ENCODE peak calls at places on chromosome 14, in five cellular contexts. One of them, this sample, is unnamed.

GRCh38 chr14:51395361-51395849 is 155.4 kb downstream of the TMX1 start:
- DNase-seq in heart left ventricle: peak
- DNase-seq in spleen: no peak
- DNase-seq in A549: no peak
- DNase-seq in lower lobe of right lung: peak
- DNase-seq in this sample: no peak

GRCh38 chr14:39740454-39740853 is 308.2 kb upstream of the FBXO33 start:
- DNase-seq in spleen: no peak
- DNase-seq in A549: no peak
- DNase-seq in heart left ventricle: no peak
- DNase-seq in lower lobe of right lung: no peak
- DNase-seq in this sample: no peak

GRCh38 chr14:98984719-98985041 is 287.3 kb downstream of the BCL11B start:
- DNase-seq in spleen: no peak
- DNase-seq in lower lobe of right lung: no peak
- DNase-seq in A549: no peak
- DNase-seq in heart left ventricle: no peak
- DNase-seq in this sample: no peak

GRCh38 chr14:105064721-105065143 is 498 bp downstream of the GPR132 start:
- DNase-seq in spleen: peak
- DNase-seq in heart left ventricle: no peak
- DNase-seq in A549: no peak
- DNase-seq in lower lobe of right lung: no peak
- DNase-seq in this sample: peak

GRCh38 chr14:81331229-81332026 is 68.7 kb downstream of the STON2 start:
- DNase-seq in heart left ventricle: no peak
- DNase-seq in lower lobe of right lung: no peak
- DNase-seq in A549: no peak
- DNase-seq in spleen: no peak
- DNase-seq in this sample: no peak

GRCh38 chr14:75467763-75468162 is 39.9 kb downstream of the JDP2 start:
- DNase-seq in heart left ventricle: no peak
- DNase-seq in spleen: no peak
- DNase-seq in A549: no peak
- DNase-seq in lower lobe of right lung: no peak
- DNase-seq in this sample: peak

GRCh38 chr14:41663478-41663845 is 56.8 kb downstream of the LRFN5 start:
- DNase-seq in spleen: no peak
- DNase-seq in lower lobe of right lung: no peak
- DNase-seq in A549: no peak
- DNase-seq in heart left ventricle: no peak
- DNase-seq in this sample: no peak

GRCh38 chr14:75989134-75989533 is 3.6 kb downstream of the IFT43 start:
- DNase-seq in heart left ventricle: peak
- DNase-seq in lower lobe of right lung: no peak
- DNase-seq in A549: no peak
- DNase-seq in spleen: no peak
- DNase-seq in this sample: no peak

GRCh38 chr14:103832046-103832445 is 15.3 kb downstream of the PPP1R13B start:
- DNase-seq in lower lobe of right lung: no peak
- DNase-seq in spleen: no peak
- DNase-seq in heart left ventricle: no peak
- DNase-seq in A549: no peak
- DNase-seq in this sample: no peak

GRCh38 chr14:74326369-74327152 is 21.7 kb upstream of the VRTN start:
- DNase-seq in heart left ventricle: no peak
- DNase-seq in spleen: no peak
- DNase-seq in A549: no peak
- DNase-seq in lower lobe of right lung: no peak
- DNase-seq in this sample: peak

GRCh38 chr14:30657050-30657449 is 34.9 kb downstream of the SCFD1 start:
- DNase-seq in spleen: no peak
- DNase-seq in A549: no peak
- DNase-seq in heart left ventricle: no peak
- DNase-seq in lower lobe of right lung: no peak
- DNase-seq in this sample: no peak

GRCh38 chr14:52349731-52350130 is 35.6 kb downstream of the PTGER2 start:
- DNase-seq in lower lobe of right lung: no peak
- DNase-seq in A549: no peak
- DNase-seq in spleen: no peak
- DNase-seq in heart left ventricle: no peak
- DNase-seq in this sample: no peak

GRCh38 chr14:87142568-87143211 is 850.3 kb downstream of the GALC start:
- DNase-seq in A549: no peak
- DNase-seq in spleen: no peak
- DNase-seq in heart left ventricle: no peak
- DNase-seq in lower lobe of right lung: no peak
- DNase-seq in this sample: no peak

GRCh38 chr14:68439741-68440140 is 353.1 kb downstream of the ZFP36L1 start:
- DNase-seq in A549: no peak
- DNase-seq in spleen: no peak
- DNase-seq in heart left ventricle: no peak
- DNase-seq in lower lobe of right lung: no peak
- DNase-seq in this sample: no peak

DNA sequence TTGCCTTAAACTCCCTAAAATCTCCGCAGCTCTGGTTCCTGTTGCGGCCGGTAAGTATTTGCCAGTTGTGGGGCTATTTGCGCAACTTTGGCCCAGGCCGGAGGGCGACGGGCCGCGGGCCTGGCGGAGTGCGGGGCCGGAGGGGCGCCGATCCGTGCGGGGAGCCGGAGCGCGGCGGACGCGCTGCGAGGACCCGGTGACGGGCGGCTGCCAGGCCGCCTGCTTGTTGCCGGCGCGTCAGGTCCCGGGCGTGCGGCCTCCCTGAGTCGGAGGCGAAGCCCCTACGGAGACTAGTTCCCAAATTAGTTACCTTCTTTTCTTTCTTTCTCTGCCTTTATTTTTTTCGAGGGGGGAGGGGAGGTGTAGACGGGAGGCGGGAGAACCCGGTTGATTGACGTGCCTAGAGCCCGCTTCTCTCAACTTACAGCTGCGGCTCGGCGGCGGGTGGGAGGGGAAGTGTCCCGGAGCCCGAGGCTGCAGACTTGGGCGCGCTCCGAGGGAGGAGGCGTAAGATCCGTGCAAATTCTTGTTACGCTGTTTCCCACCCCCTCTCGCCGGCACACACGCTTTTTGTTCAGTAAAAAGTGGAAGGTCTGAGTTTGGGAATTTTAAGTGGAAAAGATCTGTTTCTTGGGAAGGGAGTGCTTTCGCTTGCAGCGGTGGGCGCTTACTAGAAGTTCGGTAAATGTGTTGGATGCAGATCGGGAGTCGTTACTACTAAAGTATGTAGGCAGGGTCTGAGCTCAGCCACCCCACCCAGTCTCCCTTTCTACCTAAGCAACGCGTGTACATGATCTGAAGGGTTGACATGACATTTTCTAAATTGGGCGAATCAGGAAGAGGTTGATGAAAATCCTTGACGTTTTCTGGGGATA is 564 bp downstream of the ZBTB1 start:
- DNase-seq in spleen: peak
- DNase-seq in A549: peak
- DNase-seq in lower lobe of right lung: peak
- DNase-seq in heart left ventricle: peak
- DNase-seq in this sample: peak
- TF ChIP-seq CTCF in spleen: no peak
- TF ChIP-seq CTCF in A549: no peak
- TF ChIP-seq CTCF in lower lobe of right lung: no peak
- TF ChIP-seq CTCF in heart left ventricle: no peak
- TF ChIP-seq CTCF in this sample: no peak

DNA sequence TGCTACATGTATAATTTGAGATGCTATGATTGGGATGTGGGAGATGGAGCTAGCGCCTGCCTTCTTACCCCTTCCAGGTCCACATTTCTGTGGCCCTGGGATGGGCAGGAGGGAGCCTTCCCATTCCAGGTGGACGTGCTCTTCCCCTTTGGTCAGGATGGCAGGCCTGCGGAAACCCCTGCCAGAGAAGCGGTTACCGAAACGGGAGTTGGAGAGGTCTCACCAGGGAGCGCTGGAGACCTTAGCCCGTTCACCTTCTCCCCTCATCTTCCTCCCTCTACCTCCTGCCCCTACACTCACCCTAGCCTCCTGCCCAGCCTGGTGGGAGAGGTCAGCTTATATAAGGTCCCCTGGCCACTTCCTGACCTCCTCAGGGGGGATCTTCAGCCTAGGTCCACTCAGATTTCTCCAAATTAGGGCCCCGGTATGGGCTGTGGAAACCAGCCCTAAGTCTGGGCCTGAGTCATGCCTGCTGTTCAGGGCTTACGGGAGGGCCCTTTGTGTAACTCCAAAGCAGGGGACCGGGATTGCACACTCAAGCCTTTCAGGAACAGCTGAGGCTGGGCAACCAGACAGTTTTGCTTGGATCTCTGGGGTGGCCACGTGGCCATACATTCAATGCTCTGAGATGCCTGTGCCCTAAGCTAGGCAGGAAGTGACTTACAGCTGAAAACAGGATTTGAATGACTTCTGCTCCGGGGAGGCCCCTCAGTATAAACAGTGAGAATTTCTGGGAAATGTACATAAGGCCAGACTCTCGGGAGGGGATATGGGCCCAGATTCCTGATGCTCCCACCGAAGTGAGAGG is 10.2 kb upstream of the MEG3 start:
- DNase-seq in A549: no peak
- DNase-seq in heart left ventricle: no peak
- DNase-seq in lower lobe of right lung: no peak
- DNase-seq in spleen: peak
- DNase-seq in this sample: no peak
- TF ChIP-seq CTCF in A549: no peak
- TF ChIP-seq CTCF in heart left ventricle: no peak
- TF ChIP-seq CTCF in lower lobe of right lung: no peak
- TF ChIP-seq CTCF in spleen: no peak
- TF ChIP-seq CTCF in this sample: no peak

DNA sequence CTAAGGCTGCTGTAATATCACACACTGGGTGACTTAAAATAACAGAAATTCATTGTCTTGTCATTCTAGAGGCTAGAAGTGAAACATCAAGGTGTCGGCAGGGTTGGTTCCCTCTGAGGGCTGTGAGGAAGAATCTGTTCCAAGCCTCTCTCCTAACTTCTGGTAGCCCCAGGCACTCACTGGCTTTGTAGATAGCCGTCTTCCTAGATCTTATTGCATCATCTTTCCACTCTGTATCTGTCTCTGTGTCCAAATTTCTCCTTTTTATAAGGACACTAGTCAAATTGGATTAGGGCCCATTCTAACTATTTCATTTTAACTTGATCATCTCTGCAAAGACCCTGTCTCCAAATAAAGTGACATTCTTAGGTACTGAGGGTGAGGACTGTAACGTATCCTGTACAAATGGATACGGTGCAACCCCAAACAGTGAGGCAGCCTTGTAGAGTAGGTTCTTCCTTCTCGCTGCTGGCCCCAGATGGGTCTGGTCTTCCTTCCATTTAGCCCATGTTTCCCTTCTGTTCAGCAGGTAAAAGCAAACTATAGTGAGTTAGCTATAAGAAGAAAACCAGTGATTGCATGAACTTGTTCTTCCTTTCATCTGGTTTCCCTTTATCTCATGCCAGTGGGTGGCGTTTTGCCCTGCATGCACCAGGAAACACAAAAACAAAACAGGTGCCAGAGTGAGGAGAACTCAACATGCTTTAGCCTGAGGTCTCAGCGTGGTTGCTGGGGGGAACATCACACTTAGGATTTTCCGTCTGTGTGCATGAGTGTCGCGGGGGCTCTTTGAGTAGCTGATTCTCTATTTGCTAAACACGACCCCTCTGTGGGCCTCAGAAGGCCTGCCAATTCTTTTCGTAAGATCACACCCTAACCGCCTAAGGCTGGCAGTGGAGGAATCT is 19.5 kb downstream of the TTC9 start:
- DNase-seq in A549: no peak
- DNase-seq in spleen: no peak
- DNase-seq in lower lobe of right lung: no peak
- DNase-seq in heart left ventricle: no peak
- DNase-seq in this sample: no peak
- TF ChIP-seq CTCF in A549: no peak
- TF ChIP-seq CTCF in spleen: peak
- TF ChIP-seq CTCF in lower lobe of right lung: no peak
- TF ChIP-seq CTCF in heart left ventricle: no peak
- TF ChIP-seq CTCF in this sample: no peak

GRCh38 chr14:64745511-64746041 is 41.4 kb downstream of the PLEKHG3 start:
- DNase-seq in spleen: no peak
- DNase-seq in heart left ventricle: no peak
- DNase-seq in lower lobe of right lung: no peak
- DNase-seq in A549: no peak
- DNase-seq in this sample: no peak
- TF ChIP-seq CTCF in spleen: no peak
- TF ChIP-seq CTCF in heart left ventricle: no peak
- TF ChIP-seq CTCF in lower lobe of right lung: no peak
- TF ChIP-seq CTCF in A549: peak
- TF ChIP-seq CTCF in this sample: no peak

DNA sequence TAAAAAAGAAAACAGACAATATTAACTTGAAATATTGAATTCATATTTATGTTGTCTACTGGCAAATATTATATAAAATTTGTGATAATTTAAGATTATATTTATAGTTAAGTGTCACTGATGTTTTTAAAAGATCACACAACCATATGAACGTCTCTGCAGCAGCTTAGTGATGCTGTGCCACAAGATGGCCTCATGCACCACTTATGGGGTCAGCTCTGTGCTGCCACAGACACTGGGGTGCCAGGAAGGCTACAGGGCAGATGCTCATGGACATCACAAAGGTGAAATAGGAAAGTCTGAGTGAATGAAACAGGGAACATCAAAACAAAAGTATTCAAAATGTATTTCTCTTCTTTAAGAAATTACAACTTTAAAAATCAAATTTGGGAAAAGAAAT is 13.1 kb downstream of the ATXN3 start:
- DNase-seq in heart left ventricle: no peak
- DNase-seq in spleen: no peak
- DNase-seq in A549: no peak
- DNase-seq in lower lobe of right lung: no peak
- DNase-seq in this sample: no peak
- TF ChIP-seq CTCF in heart left ventricle: no peak
- TF ChIP-seq CTCF in spleen: no peak
- TF ChIP-seq CTCF in A549: peak
- TF ChIP-seq CTCF in lower lobe of right lung: peak
- TF ChIP-seq CTCF in this sample: peak

DNA sequence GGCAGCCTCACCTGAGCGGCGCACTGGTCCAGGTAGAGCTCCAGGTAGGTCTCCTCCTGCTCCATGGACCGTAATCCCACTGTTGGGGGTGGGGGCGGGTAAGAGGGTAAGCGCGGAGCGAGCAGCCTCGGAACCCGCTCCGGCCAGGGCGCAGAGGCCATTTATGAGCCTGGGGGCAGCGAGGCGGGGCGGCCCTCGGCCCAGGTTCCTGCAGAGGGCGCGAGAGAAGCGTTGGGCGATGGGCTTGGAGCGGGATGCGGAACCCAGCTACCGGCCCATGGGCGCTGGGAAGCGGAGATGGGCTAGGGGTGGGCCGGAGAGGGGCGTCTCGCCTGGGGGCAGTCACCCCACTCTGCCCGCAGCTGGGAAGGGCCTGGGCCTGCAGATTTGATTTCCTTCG is at the start of gene TBPL2:
- DNase-seq in A549: no peak
- DNase-seq in lower lobe of right lung: no peak
- DNase-seq in heart left ventricle: no peak
- DNase-seq in spleen: no peak
- DNase-seq in this sample: no peak
- TF ChIP-seq CTCF in A549: no peak
- TF ChIP-seq CTCF in lower lobe of right lung: no peak
- TF ChIP-seq CTCF in heart left ventricle: no peak
- TF ChIP-seq CTCF in spleen: no peak
- TF ChIP-seq CTCF in this sample: no peak